ENCODE peak calls at places on chromosomes 12 and 14, in four cellular contexts. O is stomach, V is HCT116, G is IMR-90. F is an unnamed sample. For H3K27me3, the result is how much of the 10 kb centered on the place peaks cover.

GRCh38 chr12:43676183-43676813 is 82.3 kb downstream of the PUS7L start:
- DNase-seq in O (no peak), V (peak), G (peak), F (no peak)

GRCh38 chr12:39451977-39452376 is 9.1 kb upstream of the KIF21A start:
- DNase-seq in O (no peak), V (no peak), G (no peak), F (no peak)

GRCh38 chr14:23829736-23830474 is 123.7 kb upstream of the DHRS4 start:
- DNase-seq in O (peak), V (peak), G (peak), F (no peak)

GRCh38 chr12:117294206-117294605 is 67.2 kb downstream of the NOS1 start:
- DNase-seq in O (no peak), V (no peak), G (no peak), F (no peak)

GRCh38 chr12:75658286-75658685 is 146.9 kb upstream of the KRR1 start:
- DNase-seq in O (no peak), V (no peak), G (no peak), F (no peak)

GRCh38 chr12:76549131-76549530 is 10.4 kb downstream of the OSBPL8 start:
- DNase-seq in O (no peak), V (no peak), G (peak), F (no peak)

GRCh38 chr12:117408161-117408791 is 46.9 kb upstream of the NOS1 start:
- DNase-seq in O (peak), V (no peak), G (no peak), F (no peak)

GRCh38 chr14:31947680-31948580 is 129.2 kb upstream of the ARHGAP5 start:
- DNase-seq in O (no peak), V (no peak), G (peak), F (no peak)

GRCh38 chr12:110619534-110619953 is 5.6 kb downstream of the TCTN1 start:
- DNase-seq in O (no peak), V (no peak), G (peak), F (no peak)

GRCh38 chr12:117092511-117092780 is 6.8 kb downstream of the TESC start:
- DNase-seq in O (no peak), V (no peak), G (no peak), F (no peak)

GRCh38 chr12:68823711-68824110 is 15.7 kb downstream of the MDM2 start:
- DNase-seq in O (no peak), V (no peak), G (no peak), F (no peak)

GRCh38 chr12:45477526-45477925 is 252.0 kb upstream of the ARID2 start:
- DNase-seq in O (no peak), V (no peak), G (no peak), F (no peak)

GRCh38 chr14:59964251-59965007 is 44.5 kb downstream of the LRRC9 start:
- DNase-seq in O (no peak), V (no peak), G (peak), F (no peak)

GRCh38 chr12:79186506-79186905 is 321.9 kb downstream of the SYT1 start:
- DNase-seq in O (no peak), V (no peak), G (no peak), F (no peak)

GRCh38 chr14:38420045-38420444 is 164.2 kb upstream of the CLEC14A start:
- DNase-seq in O (no peak), V (no peak), G (peak), F (no peak)

GRCh38 chr14:33249361-33249760 is 310.7 kb downstream of the NPAS3 start:
- DNase-seq in O (no peak), V (no peak), G (no peak), F (no peak)

GRCh38 chr12:117311-117710 is 50.7 kb downstream of the IQSEC3 start:
- DNase-seq in O (no peak), V (no peak), G (no peak), F (no peak)

DNA sequence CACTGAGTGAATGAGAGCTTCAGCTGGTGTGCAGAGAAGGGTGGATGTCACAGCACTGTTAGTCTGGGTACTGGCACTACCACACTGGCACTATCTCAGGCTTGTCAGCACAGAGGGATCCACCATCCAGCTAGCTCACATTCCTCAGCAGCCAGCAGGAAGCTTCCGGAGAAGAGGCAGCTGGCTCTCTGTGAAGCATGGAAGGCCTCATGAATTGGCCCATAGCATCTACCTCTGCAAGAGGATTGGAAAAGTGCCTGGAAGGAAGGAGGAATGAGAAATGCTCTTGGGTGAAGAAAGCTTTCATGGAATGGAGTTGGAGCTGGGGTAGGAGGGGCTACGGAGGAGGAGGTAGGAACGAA is 9.9 kb downstream of the KRT83 start:
- DNase-seq in O (no peak), V (no peak), G (no peak), F (no peak)
- H3K27me3 ChIP-seq in O (half or more), V (under half), G (half or more), F (half or more)

DNA sequence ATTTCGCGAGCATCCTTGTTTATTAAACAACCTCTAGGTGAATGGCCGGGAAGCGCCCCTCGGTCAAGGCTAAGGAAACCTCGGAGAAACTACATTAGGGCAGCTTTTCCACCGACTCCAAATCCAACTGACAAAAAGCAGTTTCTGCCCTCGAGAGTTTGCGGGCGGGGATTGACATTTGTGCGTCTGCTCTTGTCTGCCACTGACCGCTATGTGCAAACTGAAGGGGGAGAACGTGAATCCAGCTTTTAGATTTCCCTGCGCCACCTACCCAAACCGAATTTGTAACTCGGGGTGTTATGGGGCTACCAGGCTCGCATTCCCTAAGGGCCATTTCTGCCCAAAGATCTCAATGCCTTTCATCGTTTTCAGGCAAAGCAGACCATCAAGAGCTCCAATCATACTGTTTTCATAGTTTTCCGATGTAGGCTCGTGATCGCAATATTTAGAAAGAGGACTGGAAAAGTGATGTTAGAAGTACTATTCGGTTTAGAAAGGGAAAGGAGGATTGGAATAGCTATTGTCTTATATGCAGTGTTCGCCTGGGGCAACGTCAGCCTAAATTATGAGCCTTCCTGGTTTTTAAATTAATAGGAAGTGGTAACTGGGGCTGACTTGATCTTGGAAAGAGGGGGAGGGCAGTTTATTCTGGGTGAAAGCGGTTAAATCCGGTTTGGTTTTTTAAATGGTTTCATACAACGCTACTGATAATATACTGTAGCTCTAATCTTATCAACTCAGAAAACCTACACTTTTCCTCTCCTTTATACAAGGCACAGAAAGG is 45.4 kb downstream of the BCAT1 start:
- DNase-seq in O (no peak), V (no peak), G (no peak), F (no peak)
- TF ChIP-seq POLR2A in O (no peak), V (no peak), G (no peak), F (no peak)

GRCh38 chr14:105529506-105530445 is 3.4 kb downstream of the TMEM121 start:
- DNase-seq in O (peak), V (no peak), G (no peak), F (no peak)
- H3K27me3 ChIP-seq in O (half or more), V (under half), G (under half), F (under half)

GRCh38 chr14:30657050-30657449 is 34.9 kb downstream of the SCFD1 start:
- DNase-seq in O (no peak), V (no peak), G (no peak), F (no peak)
- TF ChIP-seq POLR2A in O (no peak), V (no peak), G (no peak), F (no peak)

DNA sequence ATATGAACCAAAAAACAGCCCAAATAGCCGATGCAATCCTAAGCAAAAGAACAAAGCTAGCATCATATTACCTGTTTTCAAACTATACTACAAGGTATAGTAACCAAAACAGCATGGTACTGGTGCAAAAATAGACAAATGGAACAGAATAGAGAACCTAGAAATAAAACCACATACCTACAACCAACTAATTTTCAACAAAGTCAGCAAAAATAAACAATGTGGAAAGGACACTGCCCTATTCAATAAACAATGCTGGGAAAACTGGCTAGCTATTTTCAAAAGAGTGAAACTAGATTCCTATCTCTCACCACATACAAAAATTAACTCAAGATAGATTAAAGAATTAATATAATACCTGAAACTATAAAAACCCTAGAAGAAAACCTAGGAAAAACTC is 17.8 kb upstream of the STAB2 start:
- DNase-seq in O (no peak), V (no peak), G (no peak), F (no peak)
- H3K27me3 ChIP-seq in O (under half), V (under half), G (under half), F (under half)

GRCh38 chr12:9094512-9095206 is 21.1 kb downstream of the A2M start:
- DNase-seq in O (no peak), V (no peak), G (no peak), F (no peak)
- TF ChIP-seq POLR2A in O (no peak), V (no peak), G (no peak), F (no peak)

DNA sequence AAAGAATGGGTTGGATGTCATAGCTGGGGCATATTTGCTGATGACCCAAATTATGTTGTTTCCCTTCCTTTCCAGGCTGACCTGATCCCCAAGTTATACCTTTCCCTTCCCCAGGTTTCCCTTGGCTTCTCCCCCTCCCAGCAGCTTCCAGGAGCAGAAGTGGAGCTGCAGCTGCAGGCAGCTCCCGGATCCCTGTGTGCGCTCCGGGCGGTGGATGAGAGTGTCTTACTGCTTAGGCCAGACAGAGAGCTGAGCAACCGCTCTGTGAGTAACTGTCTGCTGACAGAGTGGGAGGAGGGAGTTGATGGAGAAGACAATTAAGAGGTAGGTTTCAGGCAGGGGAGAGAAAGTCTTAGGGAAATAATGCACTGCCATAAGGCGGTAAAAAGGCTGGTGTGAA is 25.0 kb downstream of the A2ML1 start:
- DNase-seq in O (no peak), V (no peak), G (no peak), F (no peak)
- H3K27me3 ChIP-seq in O (under half), V (under half), G (under half), F (under half)

GRCh38 chr14:101559624-101560533 is 1.4 kb upstream of the DIO3 start:
- DNase-seq in O (no peak), V (no peak), G (peak), F (no peak)
- TF ChIP-seq POLR2A in O (no peak), V (no peak), G (no peak), F (no peak)

DNA sequence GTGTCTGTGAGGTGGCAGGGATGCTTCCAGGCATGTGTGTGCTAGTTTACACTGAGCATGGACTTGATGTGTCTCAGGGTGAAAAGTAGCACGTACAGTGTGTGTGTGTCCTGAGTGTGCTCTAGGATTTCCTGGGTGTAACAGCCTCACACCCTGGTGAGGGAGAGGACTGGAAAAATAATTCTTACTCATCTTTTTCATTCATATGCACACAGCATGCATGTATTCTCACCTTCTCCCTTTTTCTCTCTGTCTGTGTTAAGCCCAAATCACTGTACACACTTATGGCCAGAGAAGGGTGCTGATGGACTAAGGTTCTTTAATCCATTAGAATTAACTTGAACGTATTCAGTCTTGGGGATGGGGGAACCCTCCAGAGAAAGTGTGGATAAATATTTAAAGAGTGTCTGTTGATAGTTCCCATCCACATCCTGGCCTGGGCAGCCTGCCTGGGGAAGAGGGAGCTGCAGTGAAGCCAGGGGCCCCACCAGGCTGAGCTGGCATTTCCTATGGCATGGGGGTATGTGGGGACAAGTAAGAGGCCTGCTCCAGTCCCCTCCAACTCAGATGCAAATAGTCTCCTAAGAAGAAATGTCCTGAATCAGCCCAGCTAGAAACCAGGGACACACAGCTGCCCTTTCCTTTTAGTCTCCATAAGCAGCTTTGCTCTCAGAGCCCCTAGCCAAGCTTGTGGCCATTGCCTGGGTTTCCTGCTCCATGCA is 1.1 kb upstream of the HOXC8 start:
- DNase-seq in O (no peak), V (no peak), G (no peak), F (no peak)
- H3K27me3 ChIP-seq in O (half or more), V (under half), G (half or more), F (under half)

F was measured in suprapubic skin.